ENCODE peak calls at places on chromosomes 16 and 17, in ten cellular contexts. N, A, Q, V, I, S, J, Z, H and G are unnamed samples.

GRCh38 chr17:45231481-45232116 is 9.9 kb downstream of the FMNL1 start:
- DNase-seq in N (peak; percentile 85), A (no peak), Q (no peak), V (no peak), I (peak; percentile 94), S (no peak), J (no peak), Z (no peak), H (no peak), G (peak; percentile 46)

GRCh38 chr17:39738568-39738901 is 797 bp downstream of the GRB7 start:
- DNase-seq in N (peak; percentile 59), A (no peak), Q (no peak), V (no peak), I (peak; percentile 92), S (peak; percentile 69), J (no peak), Z (no peak), H (peak; percentile 69), G (no peak)

GRCh38 chr17:59845595-59846390 is 47.0 kb downstream of the TUBD1 start:
- DNase-seq in N (no peak), A (no peak), Q (no peak), V (peak; percentile 89), I (peak; percentile 72), S (peak; percentile 72), J (no peak), Z (peak; percentile 65), H (peak; percentile 13), G (peak; percentile 51)

GRCh38 chr17:19453296-19453695 is 42.3 kb downstream of the RNF112 start:
- DNase-seq in N (no peak), A (no peak), Q (no peak), V (no peak), I (no peak), S (no peak), J (peak; percentile 1), Z (no peak), H (no peak), G (no peak)

GRCh38 chr16:52557236-52557635 is 10.3 kb upstream of the TOX3 start:
- DNase-seq in N (no peak), A (no peak), Q (no peak), V (no peak), I (no peak), S (peak; percentile 65), J (no peak), Z (no peak), H (no peak), G (no peak)

GRCh38 chr17:79808763-79809529 is 12.1 kb upstream of the CBX8 start:
- DNase-seq in N (no peak), A (no peak), Q (no peak), V (no peak), I (peak; percentile 90), S (peak; percentile 75), J (no peak), Z (no peak), H (no peak), G (no peak)

GRCh38 chr16:22968931-22969330 is 155.0 kb downstream of the HS3ST2 start:
- DNase-seq in N (no peak), A (no peak), Q (no peak), V (no peak), I (no peak), S (no peak), J (no peak), Z (no peak), H (no peak), G (no peak)

GRCh38 chr17:10843806-10844205 is 5.9 kb upstream of the PIRT start:
- DNase-seq in N (no peak), A (no peak), Q (no peak), V (no peak), I (no peak), S (peak; percentile 74), J (no peak), Z (no peak), H (no peak), G (no peak)

GRCh38 chr17:15884731-15885130 is 60.2 kb upstream of the ADORA2B start:
- DNase-seq in N (no peak), A (no peak), Q (no peak), V (peak; percentile 45), I (no peak), S (no peak), J (no peak), Z (no peak), H (no peak), G (no peak)

GRCh38 chr16:31129568-31130335 is 5.8 kb downstream of the PRSS8 start:
- DNase-seq in N (peak; percentile 83), A (peak; percentile 58), Q (peak; percentile 35), V (no peak), I (no peak), S (peak; percentile 16), J (no peak), Z (no peak), H (no peak), G (no peak)

GRCh38 chr16:87107221-87107620 is 210.0 kb downstream of the C16orf95 start:
- DNase-seq in N (no peak), A (no peak), Q (no peak), V (no peak), I (no peak), S (no peak), J (no peak), Z (no peak), H (no peak), G (no peak)

DNA sequence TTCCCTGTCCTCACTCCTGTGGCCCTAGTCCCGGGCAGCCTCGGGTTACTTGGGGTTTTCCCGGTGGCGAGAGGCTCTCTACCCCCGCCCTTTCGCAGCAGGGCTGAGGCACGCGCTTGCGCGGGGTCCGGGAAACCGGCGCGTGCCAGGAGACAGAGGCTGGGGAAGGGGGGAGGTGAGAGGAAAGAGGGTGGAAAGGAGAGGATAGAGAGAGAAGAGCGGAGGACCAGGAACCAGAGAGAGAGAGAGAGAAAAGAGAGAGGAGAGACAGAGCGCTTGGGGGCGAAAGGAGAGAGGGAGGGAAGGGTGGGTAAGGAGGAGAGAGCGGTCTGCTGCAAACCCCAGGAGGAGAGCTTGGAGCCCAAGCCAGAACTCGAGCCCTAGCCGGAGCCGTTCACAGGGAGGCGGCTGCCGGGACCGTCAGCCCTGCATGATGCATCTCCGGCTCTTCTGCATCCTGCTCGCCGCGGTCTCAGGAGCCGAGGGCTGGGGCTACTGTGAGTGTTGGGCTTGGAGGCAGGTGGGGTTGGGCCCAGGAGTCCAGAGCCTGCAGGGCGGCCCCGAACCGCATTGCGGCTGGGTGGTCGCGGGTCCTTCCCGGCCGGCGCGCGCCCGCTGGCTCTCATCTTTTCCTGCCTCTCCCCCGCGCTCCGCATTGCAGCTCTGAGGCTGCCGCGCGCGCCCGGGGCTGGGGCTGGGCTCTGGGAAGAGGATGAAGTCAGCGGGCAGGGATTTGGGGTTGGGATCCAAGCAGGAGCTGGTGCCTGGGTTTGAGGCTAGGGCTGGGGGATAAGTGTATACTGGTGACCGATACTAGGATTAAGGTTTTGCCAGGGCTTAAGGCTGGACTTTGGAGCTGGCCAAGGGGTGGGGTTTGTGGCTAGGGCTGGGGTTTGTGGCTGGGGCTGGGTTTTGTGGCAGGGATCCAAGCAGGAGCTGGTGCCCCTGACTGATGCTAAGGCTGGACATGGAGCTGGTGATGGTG is at the start of gene CNTNAP1:
- DNase-seq in N (no peak), A (peak; percentile 53), Q (no peak), V (peak; percentile 84), I (peak; percentile 77), S (peak; percentile 87), J (no peak), Z (peak; percentile 84), H (no peak), G (peak; percentile 79)
- H3K4me1 ChIP-seq in N (peaks cover 65% of the 10 kb centered on the region), A (peaks cover 67% of the 10 kb centered on the region), Q (peaks cover 54% of the 10 kb centered on the region), V (peaks cover 27% of the 10 kb centered on the region), I (peaks cover 29% of the 10 kb centered on the region), S (peaks cover 22% of the 10 kb centered on the region), J (peaks cover 51% of the 10 kb centered on the region), Z (peaks cover 40% of the 10 kb centered on the region), H (peaks cover 54% of the 10 kb centered on the region), G (peaks cover under 1% of the 10 kb centered on the region)

GRCh38 chr17:77182773-77183172 is 42.0 kb downstream of the SEC14L1 start:
- DNase-seq in N (no peak), A (no peak), Q (no peak), V (no peak), I (no peak), S (no peak), J (no peak), Z (no peak), H (no peak), G (no peak)
- H3K27ac ChIP-seq in N (peak overlapping the region; percentile 20), A (peak overlapping the region; percentile 50), Q (no peak overlapping the region), V (no peak overlapping the region), I (no peak overlapping the region), S (peak overlapping the region; percentile 6), J (no peak overlapping the region), Z (no peak overlapping the region), H (peak overlapping the region; percentile 7), G (no peak overlapping the region)

GRCh38 chr17:73594598-73594997 is 49.6 kb downstream of the SDK2 start:
- DNase-seq in N (no peak), A (no peak), Q (no peak), V (no peak), I (no peak), S (no peak), J (no peak), Z (no peak), H (no peak), G (no peak)

GRCh38 chr17:73598131-73598680 is 46.0 kb downstream of the SDK2 start:
- DNase-seq in N (no peak), A (no peak), Q (no peak), V (no peak), I (no peak), S (no peak), J (no peak), Z (no peak), H (no peak), G (no peak)

GRCh38 chr17:73594025-73594424 is 50.2 kb downstream of the SDK2 start:
- DNase-seq in N (no peak), A (no peak), Q (no peak), V (no peak), I (no peak), S (no peak), J (no peak), Z (no peak), H (no peak), G (no peak)

GRCh38 chr17:73595068-73595865 is 49.0 kb downstream of the SDK2 start:
- DNase-seq in N (peak; percentile 86), A (peak; percentile 74), Q (no peak), V (no peak), I (peak; percentile 72), S (peak; percentile 35), J (peak; percentile 70), Z (no peak), H (peak; percentile 4), G (peak; percentile 98)

GRCh38 chr17:73595931-73596330 is 48.3 kb downstream of the SDK2 start:
- DNase-seq in N (peak; percentile 78), A (no peak), Q (no peak), V (no peak), I (no peak), S (no peak), J (no peak), Z (no peak), H (no peak), G (no peak)
- H3K4me1 ChIP-seq in N (peaks cover 49% of the 10 kb centered on the region), A (peaks cover 14% of the 10 kb centered on the region), Q (no peaks in the 10 kb centered on the region), V (no peaks in the 10 kb centered on the region), I (no peaks in the 10 kb centered on the region), S (peaks cover 10% of the 10 kb centered on the region), J (peaks cover 61% of the 10 kb centered on the region), Z (no peaks in the 10 kb centered on the region), H (peaks cover 52% of the 10 kb centered on the region), G (peaks cover 29% of the 10 kb centered on the region)

GRCh38 chr16:29126057-29126494 is 141.2 kb downstream of the LAT start:
- DNase-seq in N (peak; percentile 87), A (no peak), Q (no peak), V (no peak), I (no peak), S (no peak), J (peak; percentile 76), Z (no peak), H (no peak), G (no peak)

GRCh38 chr16:29126621-29127020 is 141.8 kb downstream of the LAT start:
- DNase-seq in N (no peak), A (no peak), Q (no peak), V (no peak), I (no peak), S (no peak), J (no peak), Z (no peak), H (no peak), G (no peak)

GRCh38 chr16:29124828-29125227 is 140.0 kb downstream of the LAT start:
- DNase-seq in N (no peak), A (no peak), Q (no peak), V (no peak), I (no peak), S (no peak), J (no peak), Z (no peak), H (no peak), G (no peak)
- H3K27ac ChIP-seq in N (no peak overlapping the region), A (no peak overlapping the region), Q (no peak overlapping the region), V (no peak overlapping the region), I (no peak overlapping the region), S (no peak overlapping the region), J (no peak overlapping the region), Z (no peak overlapping the region), H (no peak overlapping the region), G (no peak overlapping the region)